ENCODE peak calls at places on chromosomes 3 and 15, in eight cellular contexts. U is psoas muscle, V is HCT116, W is HFF-Myc, Y is IMR-90, M is lower lobe of right lung, O is A549, H is PC-3. J is an unnamed sample.

GRCh38 chr15:74620636-74621545 is 5.3 kb downstream of the CLK3 start:
- DNase-seq in U (peak), V (peak), W (no peak), Y (peak), M (peak), O (peak), H (peak), J (no peak)

GRCh38 chr15:81209635-81210034 is 13.0 kb downstream of the IL16 start:
- DNase-seq in U (peak), V (no peak), W (no peak), Y (no peak), M (no peak), O (no peak), H (no peak), J (no peak)

GRCh38 chr15:93105510-93105909 is 16.5 kb upstream of the RGMA start:
- DNase-seq in U (no peak), V (no peak), W (no peak), Y (no peak), M (no peak), O (no peak), H (no peak), J (no peak)

GRCh38 chr3:108623504-108623903 is 34.0 kb downstream of the DZIP3 start:
- DNase-seq in U (no peak), V (no peak), W (peak), Y (peak), M (no peak), O (no peak), H (no peak), J (no peak)

GRCh38 chr15:59595434-59595915 is 16.1 kb upstream of the GCNT3 start:
- DNase-seq in U (no peak), V (no peak), W (no peak), Y (no peak), M (no peak), O (peak), H (no peak), J (no peak)

GRCh38 chr3:99862208-99862607 is 44.5 kb downstream of the CMSS1 start:
- DNase-seq in U (no peak), V (no peak), W (no peak), Y (peak), M (no peak), O (peak), H (peak), J (peak)

GRCh38 chr3:195918176-195918575 is 9.8 kb upstream of the TNK2 start:
- DNase-seq in U (peak), V (no peak), W (no peak), Y (no peak), M (no peak), O (no peak), H (no peak), J (no peak)

GRCh38 chr15:67456677-67457529 is 64.0 kb upstream of the C15orf61 start:
- DNase-seq in U (peak), V (peak), W (peak), Y (peak), M (peak), O (peak), H (peak), J (no peak)

GRCh38 chr15:39698444-39699390 is 83.9 kb downstream of the FSIP1 start:
- DNase-seq in U (no peak), V (no peak), W (no peak), Y (no peak), M (no peak), O (no peak), H (no peak), J (no peak)

GRCh38 chr3:127746400-127747057 is 73.8 kb downstream of the ABTB1 start:
- DNase-seq in U (peak), V (no peak), W (no peak), Y (no peak), M (no peak), O (peak), H (peak), J (no peak)

GRCh38 chr3:171155122-171155700 is 128.7 kb upstream of the SLC2A2 start:
- DNase-seq in U (no peak), V (no peak), W (no peak), Y (no peak), M (no peak), O (no peak), H (no peak), J (no peak)

GRCh38 chr15:74434260-74434915 is 630 bp upstream of the SEMA7A start:
- DNase-seq in U (no peak), V (no peak), W (no peak), Y (peak), M (peak), O (no peak), H (no peak), J (no peak)

GRCh38 chr3:41575754-41576153 is 376.4 kb downstream of the CTNNB1 start:
- DNase-seq in U (no peak), V (no peak), W (no peak), Y (no peak), M (no peak), O (no peak), H (no peak), J (no peak)

GRCh38 chr3:126364130-126364695 is 7.0 kb upstream of the KLF15 start:
- DNase-seq in U (peak), V (no peak), W (no peak), Y (no peak), M (peak), O (no peak), H (no peak), J (no peak)

GRCh38 chr3:122415104-122415744 is 638 bp downstream of the WDR5B start:
- DNase-seq in U (peak), V (peak), W (no peak), Y (peak), M (no peak), O (peak), H (peak), J (no peak)

GRCh38 chr15:75731248-75732100 is 18.8 kb upstream of the CSPG4 start:
- DNase-seq in U (peak), V (no peak), W (no peak), Y (peak), M (peak), O (no peak), H (no peak), J (no peak)

GRCh38 chr15:70004826-70005225 is 92.9 kb downstream of the TLE3 start:
- DNase-seq in U (no peak), V (no peak), W (no peak), Y (no peak), M (no peak), O (no peak), H (no peak), J (no peak)

GRCh38 chr3:99978221-99978620 is 136.1 kb downstream of the FILIP1L start:
- DNase-seq in U (no peak), V (no peak), W (no peak), Y (no peak), M (no peak), O (no peak), H (no peak), J (no peak)

GRCh38 chr15:41417812-41418211 is 917 bp downstream of the RTF1 start:
- DNase-seq in U (no peak), V (no peak), W (no peak), Y (peak), M (no peak), O (no peak), H (no peak), J (no peak)

GRCh38 chr3:194687638-194688206 is 2.0 kb downstream of the FAM43A start:
- DNase-seq in U (peak), V (no peak), W (no peak), Y (peak), M (peak), O (peak), H (peak), J (no peak)

GRCh38 chr3:169841171-169841570 is 28.5 kb upstream of the LRRC34 start:
- DNase-seq in U (no peak), V (no peak), W (no peak), Y (no peak), M (no peak), O (no peak), H (no peak), J (no peak)

GRCh38 chr3:48425281-48425812 is 4.5 kb downstream of the PLXNB1 start:
- DNase-seq in U (no peak), V (no peak), W (no peak), Y (no peak), M (no peak), O (no peak), H (no peak), J (no peak)

GRCh38 chr3:10945683-10946287 is 46.8 kb upstream of the SLC6A1 start:
- DNase-seq in U (peak), V (peak), W (no peak), Y (peak), M (peak), O (peak), H (peak), J (no peak)

GRCh38 chr3:183131735-183132134 is 30.8 kb downstream of the LAMP3 start:
- DNase-seq in U (no peak), V (no peak), W (no peak), Y (peak), M (no peak), O (no peak), H (peak), J (no peak)

GRCh38 chr3:72177075-72178050 is 392.4 kb upstream of the PROK2 start:
- DNase-seq in U (peak), V (no peak), W (no peak), Y (peak), M (peak), O (no peak), H (no peak), J (no peak)

GRCh38 chr3:15634671-15635661 is 33.4 kb downstream of the BTD start:
- DNase-seq in U (peak), V (no peak), W (peak), Y (peak), M (no peak), O (no peak), H (no peak), J (peak)

GRCh38 chr3:130894130-130894872 is 417 bp downstream of the ATP2C1 start:
- DNase-seq in U (peak), V (no peak), W (no peak), Y (no peak), M (peak), O (peak), H (no peak), J (no peak)

GRCh38 chr15:63826513-63826912 is 7.2 kb downstream of the HERC1 start:
- DNase-seq in U (no peak), V (no peak), W (no peak), Y (peak), M (no peak), O (peak), H (peak), J (no peak)

GRCh38 chr15:44219073-44219472 is 24.0 kb upstream of the FRMD5 start:
- DNase-seq in U (no peak), V (no peak), W (no peak), Y (no peak), M (no peak), O (no peak), H (no peak), J (no peak)

DNA sequence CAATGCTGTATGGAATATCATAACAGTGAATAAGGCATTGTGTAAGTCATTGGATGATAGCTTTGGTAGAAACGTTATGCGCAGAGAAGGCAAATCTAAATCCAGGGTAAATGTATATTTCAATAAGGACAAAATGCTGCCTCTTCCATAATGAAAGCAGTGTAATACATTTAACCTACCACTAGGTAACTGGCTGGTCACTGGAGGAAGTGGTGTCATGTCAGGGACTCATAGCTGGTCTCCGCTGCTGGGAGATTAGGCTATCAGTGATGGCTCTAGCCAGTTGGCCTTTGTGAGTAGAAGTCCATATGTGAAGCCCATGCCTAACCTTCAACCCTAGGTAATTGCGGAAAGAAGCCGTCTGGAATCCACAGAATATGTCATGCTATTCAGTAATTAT is 140.9 kb downstream of the NLGN1 start:
- DNase-seq in U (no peak), V (no peak), W (no peak), Y (no peak), M (no peak), O (no peak), H (no peak), J (no peak)
- TF ChIP-seq CTCF in U (no peak), V (peak), W (no peak), Y (no peak), M (no peak), O (no peak), H (peak), J (no peak)

DNA sequence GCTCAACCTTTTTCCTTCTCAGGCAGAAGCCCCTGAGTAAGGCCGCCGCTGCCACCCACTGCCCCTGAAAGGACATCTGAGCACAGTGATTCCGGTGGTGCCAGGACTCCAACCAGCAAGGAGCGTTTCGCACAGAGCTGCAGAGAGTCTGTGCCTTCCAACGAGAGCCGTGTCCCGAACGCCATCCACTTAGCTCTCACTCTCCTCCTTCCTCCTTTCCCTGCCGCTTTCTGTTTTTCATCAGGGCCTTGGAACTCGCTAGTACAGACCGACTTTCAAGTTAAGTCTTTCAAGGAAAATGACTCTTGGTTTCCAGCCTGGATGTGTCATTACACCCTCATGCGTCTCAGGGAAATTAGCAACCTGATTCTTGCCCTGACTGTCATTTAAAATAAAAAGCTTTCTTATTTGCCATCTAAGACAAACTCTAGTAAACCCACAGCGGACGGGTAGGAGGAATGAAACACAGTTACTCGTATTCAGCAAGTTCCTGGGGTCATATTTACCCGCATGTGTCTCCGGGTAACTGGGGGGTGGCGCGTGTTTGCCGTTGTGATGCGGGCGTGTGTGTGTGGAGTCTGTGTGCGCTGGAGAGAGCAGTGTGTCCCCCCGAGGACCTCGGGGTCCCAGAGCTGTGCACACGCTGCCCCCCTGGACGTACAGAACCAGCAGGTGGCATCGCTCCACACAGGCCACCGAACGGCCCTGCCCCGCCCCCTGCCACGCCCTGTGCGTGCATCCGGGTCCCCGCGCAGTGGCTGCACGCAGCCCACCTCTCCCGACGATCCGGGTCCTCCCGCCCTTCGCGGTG is 30.4 kb upstream of the ALDH1A3 start:
- DNase-seq in U (peak), V (no peak), W (no peak), Y (peak), M (peak), O (peak), H (peak), J (peak)
- H3K4me3 ChIP-seq in U (peak), V (peak), W (peak), Y (peak), M (peak), O (peak), H (peak), J (peak)

DNA sequence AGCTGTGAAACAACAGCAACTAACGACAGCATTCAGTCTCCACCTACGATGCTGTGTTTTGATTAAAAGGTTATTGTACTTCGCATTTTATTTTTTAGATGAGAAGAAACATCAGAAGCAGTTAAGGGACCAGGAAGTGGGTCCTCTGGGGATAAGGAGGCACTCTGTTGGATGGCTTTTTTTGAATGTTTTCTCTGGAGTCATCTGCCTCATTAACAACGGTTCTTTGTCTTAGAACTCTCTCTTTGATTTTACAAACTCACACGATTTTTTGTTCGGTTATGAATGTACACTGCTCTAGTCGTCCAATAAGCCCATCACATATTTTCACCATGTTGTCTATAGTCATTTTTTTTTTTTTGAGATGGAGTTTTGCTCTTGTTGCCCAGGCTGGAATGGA is 36.0 kb upstream of the ARPIN start:
- DNase-seq in U (no peak), V (no peak), W (no peak), Y (no peak), M (no peak), O (no peak), H (no peak), J (no peak)
- TF ChIP-seq CTCF in U (no peak), V (no peak), W (no peak), Y (no peak), M (no peak), O (no peak), H (no peak), J (no peak)

GRCh38 chr15:91867581-91868026 is 14.1 kb downstream of the SLCO3A1 start:
- DNase-seq in U (peak), V (peak), W (no peak), Y (peak), M (peak), O (peak), H (peak), J (peak)

GRCh38 chr15:91865486-91865885 is 12.0 kb downstream of the SLCO3A1 start:
- DNase-seq in U (no peak), V (no peak), W (no peak), Y (no peak), M (no peak), O (no peak), H (no peak), J (no peak)

GRCh38 chr15:91865903-91866302 is 12.4 kb downstream of the SLCO3A1 start:
- DNase-seq in U (no peak), V (no peak), W (no peak), Y (peak), M (no peak), O (no peak), H (no peak), J (no peak)

GRCh38 chr15:91866371-91866905 is 12.9 kb downstream of the SLCO3A1 start:
- DNase-seq in U (no peak), V (no peak), W (no peak), Y (peak), M (no peak), O (no peak), H (no peak), J (no peak)

DNA sequence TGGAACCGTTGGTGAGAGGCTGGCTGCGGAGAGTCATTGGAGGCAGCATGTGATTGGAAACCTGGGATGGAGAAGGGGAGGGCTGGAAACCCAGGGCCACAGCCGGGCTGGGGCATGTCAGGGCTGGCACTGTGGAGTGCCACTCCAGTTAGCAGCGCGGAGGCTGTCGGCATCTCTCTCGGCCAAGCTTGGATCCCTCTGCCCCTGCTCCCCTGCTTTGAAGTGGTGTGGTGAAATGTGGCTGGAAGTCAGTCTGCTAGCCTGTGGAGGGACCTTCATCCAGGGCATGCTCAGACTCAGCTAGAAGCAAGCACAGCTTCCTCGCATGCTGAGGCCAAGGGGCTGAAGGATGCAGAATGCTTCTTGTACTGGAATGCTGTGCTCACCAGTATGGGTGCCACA is 13.5 kb downstream of the SLCO3A1 start:
- DNase-seq in U (peak), V (no peak), W (no peak), Y (no peak), M (peak), O (no peak), H (no peak), J (no peak)
- H3K4me3 ChIP-seq in U (peak), V (no peak), W (no peak), Y (no peak), M (no peak), O (no peak), H (no peak), J (no peak)

GRCh38 chr3:105435277-105435676 is 68.6 kb downstream of the ALCAM start:
- DNase-seq in U (no peak), V (no peak), W (no peak), Y (no peak), M (no peak), O (no peak), H (no peak), J (no peak)
- TF ChIP-seq CTCF in U (no peak), V (no peak), W (no peak), Y (no peak), M (no peak), O (no peak), H (no peak), J (no peak)

DNA sequence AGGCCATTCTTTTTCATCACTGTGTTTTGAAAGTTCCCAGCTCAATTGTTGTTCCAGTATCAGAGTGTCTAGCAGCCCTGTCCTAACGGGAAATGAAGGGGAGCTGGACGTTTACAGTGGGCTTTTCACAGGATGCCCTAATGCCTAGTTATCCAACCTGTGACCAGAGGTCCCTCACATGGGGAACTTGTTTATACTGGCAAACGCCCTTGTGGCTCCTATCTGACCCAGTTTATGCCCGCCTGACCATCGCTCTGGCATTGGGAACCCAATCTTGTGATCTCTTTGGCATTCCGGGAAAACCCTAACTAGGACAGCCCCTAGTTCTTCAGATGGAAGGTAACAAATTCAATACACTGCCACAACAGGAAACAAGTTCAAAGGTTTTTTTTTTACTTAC is 14.5 kb upstream of the MYRIP start:
- DNase-seq in U (no peak), V (no peak), W (no peak), Y (no peak), M (no peak), O (no peak), H (no peak), J (no peak)
- H3K4me3 ChIP-seq in U (no peak), V (no peak), W (no peak), Y (no peak), M (no peak), O (no peak), H (no peak), J (no peak)

GRCh38 chr3:185585862-185586643 is at the start of gene SENP2:
- DNase-seq in U (peak), V (peak), W (peak), Y (peak), M (peak), O (peak), H (peak), J (peak)
- TF ChIP-seq CTCF in U (no peak), V (no peak), W (no peak), Y (no peak), M (no peak), O (no peak), H (no peak), J (no peak)

GRCh38 chr15:49902791-49903481 is 216.1 kb downstream of the ATP8B4 start:
- DNase-seq in U (no peak), V (no peak), W (no peak), Y (peak), M (no peak), O (peak), H (peak), J (peak)
- H3K4me3 ChIP-seq in U (no peak), V (no peak), W (no peak), Y (no peak), M (no peak), O (no peak), H (no peak), J (no peak)